ENCODE peak calls at places on chromosomes 3 and 15, in six cellular contexts. E is stimulated activated CD4-positive, alpha-beta T cell treated with anti-CD3 and anti-CD28 coated beads, Interleukin-1b, Interleukin-23, amount 100 ng/mL, for 24 hours; P is brain microvascular endothelial cell; J is endothelial cell; D is ACHN; O is NCI-H226. G is an unnamed sample.

GRCh38 chr15:51077565-51078153 is 17.0 kb downstream of the TNFAIP8L3 start:
- DNase-seq in E (peak), P (peak), J (peak), D (no peak), O (no peak), G (no peak)

GRCh38 chr3:33884204-33884561 is 85.8 kb downstream of the PDCD6IP start:
- DNase-seq in E (no peak), P (no peak), J (no peak), D (no peak), O (no peak), G (no peak)

GRCh38 chr3:194075802-194076460 is 60.0 kb upstream of the HES1 start:
- DNase-seq in E (no peak), P (no peak), J (no peak), D (no peak), O (no peak), G (no peak)

GRCh38 chr3:187770224-187770623 is 25.0 kb upstream of the BCL6 start:
- DNase-seq in E (no peak), P (no peak), J (no peak), D (no peak), O (no peak), G (no peak)

GRCh38 chr3:3476669-3477068 is 297.2 kb upstream of the CRBN start:
- DNase-seq in E (no peak), P (no peak), J (no peak), D (no peak), O (no peak), G (no peak)

GRCh38 chr3:127134466-127134865 is 58.5 kb upstream of the PRR23E start:
- DNase-seq in E (no peak), P (no peak), J (no peak), D (no peak), O (no peak), G (no peak)

GRCh38 chr3:126554560-126555525 is 3.9 kb downstream of the C3orf22 start:
- DNase-seq in E (no peak), P (no peak), J (no peak), D (no peak), O (no peak), G (no peak)

GRCh38 chr3:120622870-120623718 is 27.0 kb downstream of the NDUFB4 start:
- DNase-seq in E (no peak), P (peak), J (no peak), D (peak), O (no peak), G (no peak)

G was measured in GM04503.